ENCODE peak calls at places on chromosomes 1 and 21, in nine cellular contexts. One of them, this sample, is unnamed. For H3K9me3, the result is how much of the 10 kb centered on the place peaks cover.

GRCh38 chr21:45995686-45996179 is 14.2 kb downstream of the COL6A1 start:
- DNase-seq in HCT116: peak
- DNase-seq in IMR-90: no peak
- DNase-seq in fibroblast of lung: no peak
- DNase-seq in GM23248: peak
- DNase-seq in neuronal stem cell: no peak
- DNase-seq in PC-3: peak
- DNase-seq in neural progenitor cell: no peak
- DNase-seq in Karpas-422: no peak
- DNase-seq in this sample: peak

GRCh38 chr1:227897704-227898438 is 49.9 kb downstream of the WNT9A start:
- DNase-seq in HCT116: no peak
- DNase-seq in IMR-90: no peak
- DNase-seq in fibroblast of lung: no peak
- DNase-seq in GM23248: no peak
- DNase-seq in neuronal stem cell: no peak
- DNase-seq in PC-3: no peak
- DNase-seq in neural progenitor cell: no peak
- DNase-seq in Karpas-422: no peak
- DNase-seq in this sample: no peak

GRCh38 chr1:71086331-71086730 is 5.5 kb upstream of the ZRANB2 start:
- DNase-seq in HCT116: no peak
- DNase-seq in IMR-90: peak
- DNase-seq in fibroblast of lung: peak
- DNase-seq in GM23248: peak
- DNase-seq in neuronal stem cell: no peak
- DNase-seq in PC-3: peak
- DNase-seq in neural progenitor cell: no peak
- DNase-seq in Karpas-422: no peak
- DNase-seq in this sample: no peak

GRCh38 chr1:86567341-86567740 is 20.5 kb downstream of the CLCA4 start:
- DNase-seq in HCT116: no peak
- DNase-seq in IMR-90: no peak
- DNase-seq in fibroblast of lung: no peak
- DNase-seq in GM23248: no peak
- DNase-seq in neuronal stem cell: no peak
- DNase-seq in PC-3: peak
- DNase-seq in neural progenitor cell: no peak
- DNase-seq in Karpas-422: no peak
- DNase-seq in this sample: no peak

GRCh38 chr1:17007121-17007520 is 4.6 kb downstream of the ATP13A2 start:
- DNase-seq in HCT116: no peak
- DNase-seq in IMR-90: no peak
- DNase-seq in fibroblast of lung: no peak
- DNase-seq in GM23248: no peak
- DNase-seq in neuronal stem cell: no peak
- DNase-seq in PC-3: no peak
- DNase-seq in neural progenitor cell: no peak
- DNase-seq in Karpas-422: no peak
- DNase-seq in this sample: no peak

GRCh38 chr1:45397285-45397684 is 57.0 kb upstream of the MUTYH start:
- DNase-seq in HCT116: no peak
- DNase-seq in IMR-90: no peak
- DNase-seq in fibroblast of lung: no peak
- DNase-seq in GM23248: no peak
- DNase-seq in neuronal stem cell: no peak
- DNase-seq in PC-3: no peak
- DNase-seq in neural progenitor cell: no peak
- DNase-seq in Karpas-422: no peak
- DNase-seq in this sample: no peak

GRCh38 chr1:245091818-245092637 is 62.8 kb upstream of the KIF26B start:
- DNase-seq in HCT116: peak
- DNase-seq in IMR-90: peak
- DNase-seq in fibroblast of lung: peak
- DNase-seq in GM23248: peak
- DNase-seq in neuronal stem cell: no peak
- DNase-seq in PC-3: peak
- DNase-seq in neural progenitor cell: no peak
- DNase-seq in Karpas-422: no peak
- DNase-seq in this sample: peak

GRCh38 chr1:93979718-93980319 is 70.6 kb upstream of the GCLM start:
- DNase-seq in HCT116: no peak
- DNase-seq in IMR-90: peak
- DNase-seq in fibroblast of lung: peak
- DNase-seq in GM23248: peak
- DNase-seq in neuronal stem cell: no peak
- DNase-seq in PC-3: peak
- DNase-seq in neural progenitor cell: no peak
- DNase-seq in Karpas-422: no peak
- DNase-seq in this sample: peak

GRCh38 chr1:50970927-50971582 is 1.0 kb downstream of the CDKN2C start:
- DNase-seq in HCT116: no peak
- DNase-seq in IMR-90: no peak
- DNase-seq in fibroblast of lung: peak
- DNase-seq in GM23248: peak
- DNase-seq in neuronal stem cell: no peak
- DNase-seq in PC-3: peak
- DNase-seq in neural progenitor cell: no peak
- DNase-seq in Karpas-422: no peak
- DNase-seq in this sample: peak

GRCh38 chr21:38244885-38245869 is 11.6 kb upstream of the KCNJ15 start:
- DNase-seq in HCT116: no peak
- DNase-seq in IMR-90: peak
- DNase-seq in fibroblast of lung: peak
- DNase-seq in GM23248: peak
- DNase-seq in neuronal stem cell: no peak
- DNase-seq in PC-3: peak
- DNase-seq in neural progenitor cell: no peak
- DNase-seq in Karpas-422: no peak
- DNase-seq in this sample: peak

GRCh38 chr1:71592646-71593274 is 511.9 kb upstream of the ZRANB2 start:
- DNase-seq in HCT116: no peak
- DNase-seq in IMR-90: no peak
- DNase-seq in fibroblast of lung: no peak
- DNase-seq in GM23248: no peak
- DNase-seq in neuronal stem cell: no peak
- DNase-seq in PC-3: no peak
- DNase-seq in neural progenitor cell: no peak
- DNase-seq in Karpas-422: no peak
- DNase-seq in this sample: no peak

GRCh38 chr21:45747802-45748445 is 104.4 kb downstream of the PCBP3 start:
- DNase-seq in HCT116: peak
- DNase-seq in IMR-90: peak
- DNase-seq in fibroblast of lung: peak
- DNase-seq in GM23248: peak
- DNase-seq in neuronal stem cell: no peak
- DNase-seq in PC-3: peak
- DNase-seq in neural progenitor cell: no peak
- DNase-seq in Karpas-422: no peak
- DNase-seq in this sample: peak

GRCh38 chr1:63798284-63798683 is 24.5 kb downstream of the ROR1 start:
- DNase-seq in HCT116: no peak
- DNase-seq in IMR-90: no peak
- DNase-seq in fibroblast of lung: no peak
- DNase-seq in GM23248: no peak
- DNase-seq in neuronal stem cell: no peak
- DNase-seq in PC-3: no peak
- DNase-seq in neural progenitor cell: no peak
- DNase-seq in Karpas-422: no peak
- DNase-seq in this sample: no peak

GRCh38 chr1:32703479-32704291 is 1.1 kb upstream of the SYNC start:
- DNase-seq in HCT116: no peak
- DNase-seq in IMR-90: peak
- DNase-seq in fibroblast of lung: peak
- DNase-seq in GM23248: peak
- DNase-seq in neuronal stem cell: no peak
- DNase-seq in PC-3: peak
- DNase-seq in neural progenitor cell: peak
- DNase-seq in Karpas-422: peak
- DNase-seq in this sample: peak

GRCh38 chr21:28714795-28715464 is 277.7 kb downstream of the LTN1 start:
- DNase-seq in HCT116: no peak
- DNase-seq in IMR-90: peak
- DNase-seq in fibroblast of lung: peak
- DNase-seq in GM23248: peak
- DNase-seq in neuronal stem cell: no peak
- DNase-seq in PC-3: no peak
- DNase-seq in neural progenitor cell: no peak
- DNase-seq in Karpas-422: no peak
- DNase-seq in this sample: no peak

GRCh38 chr21:18840239-18840638 is 436.7 kb upstream of the TMPRSS15 start:
- DNase-seq in HCT116: peak
- DNase-seq in IMR-90: no peak
- DNase-seq in fibroblast of lung: peak
- DNase-seq in GM23248: no peak
- DNase-seq in neuronal stem cell: no peak
- DNase-seq in PC-3: peak
- DNase-seq in neural progenitor cell: peak
- DNase-seq in Karpas-422: peak
- DNase-seq in this sample: peak

GRCh38 chr1:161185732-161186311 is 8.5 kb upstream of the B4GALT3 start:
- DNase-seq in HCT116: no peak
- DNase-seq in IMR-90: no peak
- DNase-seq in fibroblast of lung: no peak
- DNase-seq in GM23248: no peak
- DNase-seq in neuronal stem cell: no peak
- DNase-seq in PC-3: no peak
- DNase-seq in neural progenitor cell: no peak
- DNase-seq in Karpas-422: peak
- DNase-seq in this sample: no peak

GRCh38 chr1:232274236-232274855 is 355.6 kb downstream of the SIPA1L2 start:
- DNase-seq in HCT116: no peak
- DNase-seq in IMR-90: no peak
- DNase-seq in fibroblast of lung: peak
- DNase-seq in GM23248: no peak
- DNase-seq in neuronal stem cell: no peak
- DNase-seq in PC-3: no peak
- DNase-seq in neural progenitor cell: no peak
- DNase-seq in Karpas-422: no peak
- DNase-seq in this sample: peak

DNA sequence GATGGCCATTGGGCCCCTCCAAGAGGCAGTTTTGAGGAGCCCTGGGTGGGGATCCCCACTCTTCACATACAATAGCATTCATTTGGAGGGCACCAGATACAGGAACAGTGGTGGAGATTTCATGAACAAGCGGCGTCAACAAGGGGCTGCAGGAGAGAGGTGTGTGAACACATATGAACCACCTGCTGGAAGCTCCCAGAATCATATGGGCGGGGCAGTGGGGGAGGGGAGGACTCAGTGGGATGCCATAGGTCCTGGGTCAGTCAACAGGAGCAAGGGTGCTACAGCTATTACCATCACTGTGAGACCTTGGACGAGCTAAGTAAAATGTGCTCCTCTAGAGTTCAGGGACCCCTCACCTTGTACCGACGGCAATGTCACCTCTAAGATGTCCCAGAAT is 100.4 kb upstream of the IRF2BP2 start:
- DNase-seq in HCT116: no peak
- DNase-seq in IMR-90: no peak
- DNase-seq in fibroblast of lung: no peak
- DNase-seq in GM23248: no peak
- DNase-seq in neuronal stem cell: no peak
- DNase-seq in PC-3: no peak
- DNase-seq in neural progenitor cell: no peak
- DNase-seq in Karpas-422: no peak
- DNase-seq in this sample: no peak
- H3K9ac ChIP-seq in HCT116: no peak
- H3K9ac ChIP-seq in IMR-90: no peak
- H3K9ac ChIP-seq in fibroblast of lung: no peak
- H3K9ac ChIP-seq in GM23248: no peak
- H3K9ac ChIP-seq in neuronal stem cell: no peak
- H3K9ac ChIP-seq in PC-3: no peak
- H3K9ac ChIP-seq in neural progenitor cell: no peak
- H3K9ac ChIP-seq in Karpas-422: no peak
- H3K9ac ChIP-seq in this sample: no peak

GRCh38 chr1:2623571-2624337 is 9.1 kb downstream of the MMEL1 start:
- DNase-seq in HCT116: no peak
- DNase-seq in IMR-90: no peak
- DNase-seq in fibroblast of lung: no peak
- DNase-seq in GM23248: no peak
- DNase-seq in neuronal stem cell: no peak
- DNase-seq in PC-3: no peak
- DNase-seq in neural progenitor cell: no peak
- DNase-seq in Karpas-422: no peak
- DNase-seq in this sample: no peak
- H3K4me3 ChIP-seq in HCT116: no peak
- H3K4me3 ChIP-seq in IMR-90: no peak
- H3K4me3 ChIP-seq in fibroblast of lung: no peak
- H3K4me3 ChIP-seq in GM23248: no peak
- H3K4me3 ChIP-seq in neuronal stem cell: no peak
- H3K4me3 ChIP-seq in PC-3: no peak
- H3K4me3 ChIP-seq in neural progenitor cell: no peak
- H3K4me3 ChIP-seq in Karpas-422: no peak
- H3K4me3 ChIP-seq in this sample: no peak

GRCh38 chr1:173153503-173153902 is 53.6 kb downstream of the TNFSF4 start:
- DNase-seq in HCT116: no peak
- DNase-seq in IMR-90: no peak
- DNase-seq in fibroblast of lung: no peak
- DNase-seq in GM23248: no peak
- DNase-seq in neuronal stem cell: no peak
- DNase-seq in PC-3: no peak
- DNase-seq in neural progenitor cell: no peak
- DNase-seq in Karpas-422: no peak
- DNase-seq in this sample: no peak

GRCh38 chr1:173149887-173150286 is 57.2 kb downstream of the TNFSF4 start:
- DNase-seq in HCT116: no peak
- DNase-seq in IMR-90: peak
- DNase-seq in fibroblast of lung: peak
- DNase-seq in GM23248: peak
- DNase-seq in neuronal stem cell: no peak
- DNase-seq in PC-3: peak
- DNase-seq in neural progenitor cell: no peak
- DNase-seq in Karpas-422: no peak
- DNase-seq in this sample: peak

GRCh38 chr1:173148971-173149370 is 58.2 kb downstream of the TNFSF4 start:
- DNase-seq in HCT116: no peak
- DNase-seq in IMR-90: peak
- DNase-seq in fibroblast of lung: peak
- DNase-seq in GM23248: peak
- DNase-seq in neuronal stem cell: no peak
- DNase-seq in PC-3: no peak
- DNase-seq in neural progenitor cell: no peak
- DNase-seq in Karpas-422: no peak
- DNase-seq in this sample: no peak

GRCh38 chr1:173150795-173151194 is 56.3 kb downstream of the TNFSF4 start:
- DNase-seq in HCT116: no peak
- DNase-seq in IMR-90: no peak
- DNase-seq in fibroblast of lung: no peak
- DNase-seq in GM23248: no peak
- DNase-seq in neuronal stem cell: no peak
- DNase-seq in PC-3: peak
- DNase-seq in neural progenitor cell: no peak
- DNase-seq in Karpas-422: no peak
- DNase-seq in this sample: no peak

GRCh38 chr1:173152585-173152984 is 54.5 kb downstream of the TNFSF4 start:
- DNase-seq in HCT116: no peak
- DNase-seq in IMR-90: no peak
- DNase-seq in fibroblast of lung: no peak
- DNase-seq in GM23248: peak
- DNase-seq in neuronal stem cell: no peak
- DNase-seq in PC-3: no peak
- DNase-seq in neural progenitor cell: no peak
- DNase-seq in Karpas-422: no peak
- DNase-seq in this sample: no peak
- H3K9me3 ChIP-seq in HCT116: under half
- H3K9me3 ChIP-seq in IMR-90: under half
- H3K9me3 ChIP-seq in fibroblast of lung: under half
- H3K9me3 ChIP-seq in GM23248: under half
- H3K9me3 ChIP-seq in neuronal stem cell: under half
- H3K9me3 ChIP-seq in PC-3: under half
- H3K9me3 ChIP-seq in neural progenitor cell: under half
- H3K9me3 ChIP-seq in Karpas-422: under half
- H3K9me3 ChIP-seq in this sample: under half

GRCh38 chr1:181134543-181135461 is 46.3 kb downstream of the IER5 start:
- DNase-seq in HCT116: no peak
- DNase-seq in IMR-90: peak
- DNase-seq in fibroblast of lung: peak
- DNase-seq in GM23248: peak
- DNase-seq in neuronal stem cell: no peak
- DNase-seq in PC-3: peak
- DNase-seq in neural progenitor cell: no peak
- DNase-seq in Karpas-422: peak
- DNase-seq in this sample: peak
- H3K9ac ChIP-seq in HCT116: peak
- H3K9ac ChIP-seq in IMR-90: peak
- H3K9ac ChIP-seq in fibroblast of lung: peak
- H3K9ac ChIP-seq in GM23248: peak
- H3K9ac ChIP-seq in neuronal stem cell: peak
- H3K9ac ChIP-seq in PC-3: peak
- H3K9ac ChIP-seq in neural progenitor cell: no peak
- H3K9ac ChIP-seq in Karpas-422: peak
- H3K9ac ChIP-seq in this sample: peak